ENCODE peak calls at places on chromosomes 1 and 21, in seven cellular contexts. C, O, R, Z, F, P and U are unnamed samples.

GRCh38 chr1:87765686-87766085 is 437.0 kb downstream of the LMO4 start:
- DNase-seq in P (no peak), O (no peak), Z (no peak), R (no peak), C (peak; percentile 64), F (no peak), U (no peak)

GRCh38 chr1:4485398-4485797 is 169.0 kb upstream of the AJAP1 start:
- DNase-seq in F (no peak), Z (no peak), R (no peak), O (no peak), P (no peak), C (no peak), U (no peak)

GRCh38 chr1:201021333-201022177 is 2.0 kb downstream of the KIF21B start:
- DNase-seq in R (no peak), Z (no peak), F (no peak), C (no peak), O (no peak), P (no peak), U (no peak)

GRCh38 chr1:8003431-8004112 is 22.5 kb downstream of the ERRFI1 start:
- DNase-seq in P (no peak), F (no peak), R (no peak), O (no peak), Z (no peak), C (no peak), U (no peak)

GRCh38 chr21:39221282-39221996 is 38.2 kb upstream of the PSMG1 start:
- DNase-seq in Z (no peak), O (no peak), C (no peak), F (no peak), P (no peak), R (no peak), U (no peak)

GRCh38 chr1:147627435-147628110 is 42.8 kb downstream of the ACP6 start:
- DNase-seq in O (peak; percentile 26), F (peak; percentile 43), C (no peak), R (peak; percentile 34), P (peak; percentile 51), Z (peak; percentile 43), U (no peak)

GRCh38 chr1:197981546-197981945 is 64.4 kb downstream of the LHX9 start:
- DNase-seq in P (no peak), Z (no peak), R (no peak), C (no peak), F (no peak), O (no peak), U (no peak)

GRCh38 chr1:183583466-183583865 is 6.8 kb downstream of the NCF2 start:
- DNase-seq in C (no peak), F (no peak), P (no peak), R (no peak), O (no peak), Z (no peak), U (no peak)

GRCh38 chr1:23528245-23528978 is 2.6 kb downstream of the E2F2 start:
- DNase-seq in F (peak; percentile 85), P (peak; percentile 99), O (no peak), Z (peak; percentile 41), C (no peak), R (peak; percentile 69), U (no peak)

GRCh38 chr1:188170935-188171334 is 1342.2 kb downstream of the PLA2G4A start:
- DNase-seq in F (no peak), C (no peak), P (no peak), O (no peak), Z (no peak), R (no peak), U (no peak)

GRCh38 chr21:28738305-28738704 is 254.4 kb downstream of the LTN1 start:
- DNase-seq in O (no peak), R (no peak), F (no peak), Z (no peak), P (no peak), C (no peak), U (no peak)

GRCh38 chr1:150268342-150268705 is 492 bp downstream of the APH1A start:
- DNase-seq in Z (no peak), F (no peak), R (no peak), O (no peak), P (peak; percentile 61), C (no peak), U (no peak)

GRCh38 chr1:150268706-150269403 is at the start of gene APH1A:
- DNase-seq in F (peak; percentile 96), Z (peak; percentile 94), O (peak; percentile 91), P (peak; percentile 96), R (peak; percentile 98), C (peak; percentile 82), U (peak; percentile 66)

GRCh38 chr1:150267896-150268295 is 920 bp downstream of the APH1A start:
- DNase-seq in F (no peak), C (no peak), O (no peak), R (no peak), P (no peak), Z (no peak), U (no peak)

GRCh38 chr1:150273310-150273709 is 720 bp downstream of the C1orf54 start:
- DNase-seq in C (no peak), Z (no peak), F (no peak), O (no peak), P (no peak), R (no peak), U (no peak)

DNA sequence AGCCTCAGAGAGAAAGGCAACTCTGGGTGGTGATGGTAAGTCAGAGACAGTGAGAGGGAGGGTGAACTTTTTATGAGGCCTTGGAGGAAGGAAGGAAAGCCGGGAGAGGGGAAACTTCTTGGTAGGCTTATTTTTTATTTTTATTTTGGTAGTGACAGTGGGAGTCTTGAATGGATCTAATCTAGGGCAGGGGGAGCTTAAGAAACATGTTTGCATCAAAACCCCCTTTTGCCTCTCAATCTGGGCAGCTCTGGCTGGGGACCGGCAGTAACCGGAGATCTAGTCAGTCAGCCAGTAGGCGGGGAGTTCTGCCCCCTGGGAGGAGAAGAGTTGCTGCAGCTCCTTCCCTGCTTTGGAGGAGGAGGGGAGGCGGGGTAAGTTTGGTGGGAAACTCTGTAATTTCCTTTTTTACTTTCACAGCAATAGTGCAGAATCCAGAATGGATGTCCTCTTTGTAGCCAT is at the start of gene C1orf54:
- DNase-seq in R (peak; percentile 85), O (no peak), Z (peak; percentile 48), F (peak; percentile 66), C (no peak), P (no peak), U (no peak)
- TF ChIP-seq CTCF in R (no peak), O (peak; percentile 48), Z (peak; percentile 28), F (no peak), C (peak; percentile 36), P (no peak), U (no peak)

GRCh38 chr1:204545202-204545601 is 29.0 kb downstream of the MDM4 start:
- DNase-seq in R (no peak), C (no peak), P (no peak), F (no peak), O (no peak), Z (no peak), U (no peak)

GRCh38 chr1:204544321-204544720 is 28.1 kb downstream of the MDM4 start:
- DNase-seq in O (no peak), C (no peak), P (no peak), R (no peak), Z (no peak), F (no peak), U (peak; percentile 29)

GRCh38 chr1:204550926-204551325 is 34.7 kb downstream of the MDM4 start:
- DNase-seq in Z (no peak), C (no peak), R (no peak), F (no peak), O (no peak), P (no peak), U (no peak)

GRCh38 chr1:204549313-204549712 is 33.1 kb downstream of the MDM4 start:
- DNase-seq in R (no peak), C (no peak), P (no peak), Z (no peak), F (no peak), O (no peak), U (no peak)

DNA sequence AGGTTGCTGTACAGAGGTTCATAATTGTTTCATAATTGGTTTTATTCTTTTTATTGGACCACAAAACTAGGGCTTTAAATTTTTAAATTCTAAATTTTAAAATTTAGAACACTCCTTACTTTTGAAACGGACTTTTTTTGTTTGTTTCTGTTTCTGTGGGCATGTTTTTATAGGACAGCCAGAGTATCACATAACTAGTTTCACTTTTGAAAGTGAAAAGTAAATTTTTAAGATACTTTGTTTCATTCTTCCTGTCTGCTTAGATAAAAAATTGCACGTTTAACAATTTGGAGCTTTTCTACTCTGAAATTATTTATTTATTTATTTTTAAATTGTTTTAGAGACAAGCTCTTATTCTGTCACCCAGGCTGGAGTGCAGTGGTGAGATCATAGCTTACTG is 29.7 kb downstream of the MDM4 start:
- DNase-seq in C (no peak), P (no peak), R (no peak), O (no peak), F (no peak), Z (no peak), U (no peak)
- H3K4me3 ChIP-seq in C (no peak overlapping the region), P (no peak overlapping the region), R (no peak overlapping the region), O (no peak overlapping the region), F (no peak overlapping the region), Z (no peak overlapping the region), U (no peak overlapping the region)

GRCh38 chr1:26759531-26759930 is 28.2 kb upstream of the PIGV start:
- DNase-seq in P (no peak), F (no peak), Z (no peak), O (no peak), C (no peak), R (no peak), U (no peak)

GRCh38 chr1:26758358-26758757 is 29.4 kb upstream of the PIGV start:
- DNase-seq in Z (no peak), P (no peak), R (no peak), O (no peak), F (no peak), C (no peak), U (no peak)

DNA sequence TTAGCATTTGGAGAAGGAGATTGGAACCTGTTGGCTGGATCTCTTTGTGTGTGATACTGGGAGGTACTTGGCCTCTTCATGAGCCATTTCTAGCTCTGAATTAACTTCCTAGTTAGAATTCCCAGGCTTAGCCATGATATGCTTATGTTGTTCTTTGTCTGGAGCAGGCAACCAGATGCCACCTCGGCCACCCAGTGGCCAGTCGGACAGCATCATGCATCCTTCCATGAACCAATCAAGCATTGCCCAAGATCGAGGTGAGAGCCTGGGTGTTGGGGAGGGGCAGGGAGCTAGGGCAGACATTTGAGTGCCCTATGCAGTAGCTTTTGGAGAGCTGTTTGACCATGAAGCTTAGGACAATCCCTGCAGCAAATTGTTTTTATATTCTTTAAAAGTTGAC is 26.5 kb upstream of the PIGV start:
- DNase-seq in P (no peak), Z (no peak), C (no peak), O (no peak), R (no peak), F (no peak), U (no peak)
- TF ChIP-seq CTCF in P (no peak), Z (no peak), C (peak; percentile 9), O (peak; percentile 18), R (no peak), F (no peak), U (peak; percentile 36)

GRCh38 chr1:13948851-13949490 is 249.0 kb downstream of the PRDM2 start:
- DNase-seq in C (no peak), R (peak; percentile 16), P (peak; percentile 8), O (no peak), Z (peak; percentile 30), F (peak; percentile 47), U (no peak)
- H3K4me3 ChIP-seq in C (no peak overlapping the region), R (no peak overlapping the region), P (no peak overlapping the region), O (no peak overlapping the region), Z (no peak overlapping the region), F (no peak overlapping the region), U (no peak overlapping the region)